ENCODE peak calls at places on chromosomes 4 and X, in nine cellular contexts. One of them, this sample, is unnamed.

GRCh38 chr4:145061325-145061920 is 36.6 kb downstream of the ANAPC10 start:
- DNase-seq in ovary: no peak
- DNase-seq in breast epithelium: no peak
- DNase-seq in esophagus squamous epithelium: no peak
- DNase-seq in heart left ventricle: no peak
- DNase-seq in IMR-90: peak; percentile 67
- DNase-seq in adrenal gland: no peak
- DNase-seq in sigmoid colon: no peak
- DNase-seq in suprapubic skin: no peak
- DNase-seq in this sample: no peak

GRCh38 chr4:124650614-124651013 is 61.9 kb downstream of the ANKRD50 start:
- DNase-seq in ovary: no peak
- DNase-seq in breast epithelium: no peak
- DNase-seq in esophagus squamous epithelium: no peak
- DNase-seq in heart left ventricle: no peak
- DNase-seq in IMR-90: no peak
- DNase-seq in adrenal gland: no peak
- DNase-seq in sigmoid colon: no peak
- DNase-seq in suprapubic skin: no peak
- DNase-seq in this sample: no peak

GRCh38 chrX:106246511-106246910 is 78.4 kb downstream of the PWWP3B start:
- DNase-seq in ovary: no peak
- DNase-seq in breast epithelium: no peak
- DNase-seq in esophagus squamous epithelium: no peak
- DNase-seq in heart left ventricle: no peak
- DNase-seq in IMR-90: no peak
- DNase-seq in adrenal gland: no peak
- DNase-seq in sigmoid colon: no peak
- DNase-seq in suprapubic skin: no peak
- DNase-seq in this sample: no peak

GRCh38 chrX:154444001-154444754 is at the start of gene FAM50A:
- DNase-seq in ovary: peak; percentile 85
- DNase-seq in breast epithelium: peak; percentile 67
- DNase-seq in esophagus squamous epithelium: no peak
- DNase-seq in heart left ventricle: peak; percentile 89
- DNase-seq in IMR-90: peak; percentile 42
- DNase-seq in adrenal gland: peak; percentile 68
- DNase-seq in sigmoid colon: peak; percentile 91
- DNase-seq in suprapubic skin: no peak
- DNase-seq in this sample: peak; percentile 82

GRCh38 chrX:110267874-110268273 is 50.0 kb downstream of the AMMECR1 start:
- DNase-seq in ovary: no peak
- DNase-seq in breast epithelium: no peak
- DNase-seq in esophagus squamous epithelium: no peak
- DNase-seq in heart left ventricle: no peak
- DNase-seq in IMR-90: no peak
- DNase-seq in adrenal gland: no peak
- DNase-seq in sigmoid colon: no peak
- DNase-seq in suprapubic skin: no peak
- DNase-seq in this sample: no peak

GRCh38 chrX:17559728-17560379 is 177.4 kb upstream of the SCML1 start:
- DNase-seq in ovary: no peak
- DNase-seq in breast epithelium: no peak
- DNase-seq in esophagus squamous epithelium: no peak
- DNase-seq in heart left ventricle: no peak
- DNase-seq in IMR-90: peak; percentile 92
- DNase-seq in adrenal gland: peak; percentile 63
- DNase-seq in sigmoid colon: no peak
- DNase-seq in suprapubic skin: no peak
- DNase-seq in this sample: no peak

GRCh38 chrX:51155566-51155965 is 177.1 kb upstream of the NUDT10 start:
- DNase-seq in ovary: no peak
- DNase-seq in breast epithelium: no peak
- DNase-seq in esophagus squamous epithelium: no peak
- DNase-seq in heart left ventricle: no peak
- DNase-seq in IMR-90: no peak
- DNase-seq in adrenal gland: no peak
- DNase-seq in sigmoid colon: no peak
- DNase-seq in suprapubic skin: no peak
- DNase-seq in this sample: no peak

GRCh38 chr4:22502895-22503814 is 12.7 kb downstream of the ADGRA3 start:
- DNase-seq in ovary: no peak
- DNase-seq in breast epithelium: no peak
- DNase-seq in esophagus squamous epithelium: no peak
- DNase-seq in heart left ventricle: no peak
- DNase-seq in IMR-90: peak; percentile 40
- DNase-seq in adrenal gland: no peak
- DNase-seq in sigmoid colon: no peak
- DNase-seq in suprapubic skin: no peak
- DNase-seq in this sample: no peak

GRCh38 chrX:140439455-140439854 is 65.4 kb downstream of the SOX3 start:
- DNase-seq in ovary: no peak
- DNase-seq in breast epithelium: no peak
- DNase-seq in esophagus squamous epithelium: no peak
- DNase-seq in heart left ventricle: no peak
- DNase-seq in IMR-90: no peak
- DNase-seq in adrenal gland: no peak
- DNase-seq in sigmoid colon: no peak
- DNase-seq in suprapubic skin: no peak
- DNase-seq in this sample: peak; percentile 22

GRCh38 chrX:116232833-116233232 is 62.3 kb downstream of the AGTR2 start:
- DNase-seq in ovary: no peak
- DNase-seq in breast epithelium: no peak
- DNase-seq in esophagus squamous epithelium: no peak
- DNase-seq in heart left ventricle: no peak
- DNase-seq in IMR-90: peak; percentile 4
- DNase-seq in adrenal gland: no peak
- DNase-seq in sigmoid colon: no peak
- DNase-seq in suprapubic skin: no peak
- DNase-seq in this sample: no peak

GRCh38 chr4:40916880-40917279 is 167.1 kb downstream of the NSUN7 start:
- DNase-seq in ovary: no peak
- DNase-seq in breast epithelium: no peak
- DNase-seq in esophagus squamous epithelium: no peak
- DNase-seq in heart left ventricle: peak; percentile 47
- DNase-seq in IMR-90: no peak
- DNase-seq in adrenal gland: peak; percentile 36
- DNase-seq in sigmoid colon: no peak
- DNase-seq in suprapubic skin: no peak
- DNase-seq in this sample: no peak

GRCh38 chr4:73152893-73153292 is 83.4 kb upstream of the COX18 start:
- DNase-seq in ovary: no peak
- DNase-seq in breast epithelium: no peak
- DNase-seq in esophagus squamous epithelium: no peak
- DNase-seq in heart left ventricle: no peak
- DNase-seq in IMR-90: no peak
- DNase-seq in adrenal gland: no peak
- DNase-seq in sigmoid colon: no peak
- DNase-seq in suprapubic skin: no peak
- DNase-seq in this sample: no peak

GRCh38 chrX:155329293-155329692 is 5.1 kb downstream of the CLIC2 start:
- DNase-seq in ovary: no peak
- DNase-seq in breast epithelium: no peak
- DNase-seq in esophagus squamous epithelium: no peak
- DNase-seq in heart left ventricle: no peak
- DNase-seq in IMR-90: no peak
- DNase-seq in adrenal gland: no peak
- DNase-seq in sigmoid colon: no peak
- DNase-seq in suprapubic skin: no peak
- DNase-seq in this sample: no peak

GRCh38 chrX:21738145-21738949 is 19.6 kb downstream of the SMPX start:
- DNase-seq in ovary: no peak
- DNase-seq in breast epithelium: no peak
- DNase-seq in esophagus squamous epithelium: no peak
- DNase-seq in heart left ventricle: no peak
- DNase-seq in IMR-90: no peak
- DNase-seq in adrenal gland: no peak
- DNase-seq in sigmoid colon: no peak
- DNase-seq in suprapubic skin: no peak
- DNase-seq in this sample: no peak

DNA sequence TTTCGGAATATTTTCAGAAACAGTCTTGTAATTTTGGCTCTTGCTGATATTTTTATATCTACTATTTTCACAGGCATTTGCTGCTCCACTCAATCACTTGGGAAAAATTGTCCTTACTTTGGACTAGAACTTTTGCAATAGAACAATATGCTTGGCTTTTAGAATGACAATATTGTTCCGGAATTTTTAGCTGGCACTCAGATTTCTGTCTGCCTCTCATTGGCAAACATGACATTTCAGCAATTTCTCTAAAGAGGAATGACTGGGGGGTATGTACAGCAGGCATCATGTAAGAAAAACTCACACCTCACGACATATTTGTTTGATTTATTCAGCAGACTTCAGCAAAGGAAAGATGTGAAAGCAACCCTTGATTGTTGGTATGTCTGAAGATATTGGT is 243.6 kb upstream of the GPRIN3 start:
- DNase-seq in ovary: no peak
- DNase-seq in breast epithelium: no peak
- DNase-seq in esophagus squamous epithelium: no peak
- DNase-seq in heart left ventricle: no peak
- DNase-seq in IMR-90: no peak
- DNase-seq in adrenal gland: no peak
- DNase-seq in sigmoid colon: no peak
- DNase-seq in suprapubic skin: no peak
- DNase-seq in this sample: no peak
- H3K4me3 ChIP-seq in ovary: no peak overlapping the region
- H3K4me3 ChIP-seq in breast epithelium: no peak overlapping the region
- H3K4me3 ChIP-seq in esophagus squamous epithelium: no peak overlapping the region
- H3K4me3 ChIP-seq in heart left ventricle: no peak overlapping the region
- H3K4me3 ChIP-seq in IMR-90: no peak overlapping the region
- H3K4me3 ChIP-seq in adrenal gland: no peak overlapping the region
- H3K4me3 ChIP-seq in sigmoid colon: no peak overlapping the region
- H3K4me3 ChIP-seq in suprapubic skin: no peak overlapping the region
- H3K4me3 ChIP-seq in this sample: no peak overlapping the region

GRCh38 chrX:49041683-49042529 is 1.3 kb downstream of the TFE3 start:
- DNase-seq in ovary: no peak
- DNase-seq in breast epithelium: no peak
- DNase-seq in esophagus squamous epithelium: no peak
- DNase-seq in heart left ventricle: no peak
- DNase-seq in IMR-90: peak; percentile 73
- DNase-seq in adrenal gland: no peak
- DNase-seq in sigmoid colon: no peak
- DNase-seq in suprapubic skin: no peak
- DNase-seq in this sample: no peak
- TF ChIP-seq POLR2A in ovary: no peak
- TF ChIP-seq POLR2A in breast epithelium: no peak
- TF ChIP-seq POLR2A in esophagus squamous epithelium: no peak
- TF ChIP-seq POLR2A in heart left ventricle: no peak
- TF ChIP-seq POLR2A in IMR-90: peak; percentile 34
- TF ChIP-seq POLR2A in adrenal gland: no peak
- TF ChIP-seq POLR2A in sigmoid colon: no peak
- TF ChIP-seq POLR2A in suprapubic skin: no peak
- TF ChIP-seq POLR2A in this sample: no peak

GRCh38 chr4:1170805-1171305 is 1.5 kb downstream of the SPON2 start:
- DNase-seq in ovary: peak; percentile 54
- DNase-seq in breast epithelium: no peak
- DNase-seq in esophagus squamous epithelium: no peak
- DNase-seq in heart left ventricle: no peak
- DNase-seq in IMR-90: no peak
- DNase-seq in adrenal gland: no peak
- DNase-seq in sigmoid colon: peak; percentile 68
- DNase-seq in suprapubic skin: peak; percentile 71
- DNase-seq in this sample: peak; percentile 50

GRCh38 chr4:1172971-1173757 is 781 bp upstream of the SPON2 start:
- DNase-seq in ovary: peak; percentile 67
- DNase-seq in breast epithelium: peak; percentile 50
- DNase-seq in esophagus squamous epithelium: no peak
- DNase-seq in heart left ventricle: no peak
- DNase-seq in IMR-90: peak; percentile 78
- DNase-seq in adrenal gland: no peak
- DNase-seq in sigmoid colon: peak; percentile 90
- DNase-seq in suprapubic skin: peak; percentile 74
- DNase-seq in this sample: no peak

GRCh38 chr4:1170156-1170804 is 2.1 kb downstream of the SPON2 start:
- DNase-seq in ovary: no peak
- DNase-seq in breast epithelium: no peak
- DNase-seq in esophagus squamous epithelium: no peak
- DNase-seq in heart left ventricle: no peak
- DNase-seq in IMR-90: no peak
- DNase-seq in adrenal gland: no peak
- DNase-seq in sigmoid colon: peak; percentile 63
- DNase-seq in suprapubic skin: peak; percentile 69
- DNase-seq in this sample: no peak

GRCh38 chr4:1171306-1172227 is 816 bp downstream of the SPON2 start:
- DNase-seq in ovary: peak; percentile 72
- DNase-seq in breast epithelium: no peak
- DNase-seq in esophagus squamous epithelium: no peak
- DNase-seq in heart left ventricle: no peak
- DNase-seq in IMR-90: no peak
- DNase-seq in adrenal gland: no peak
- DNase-seq in sigmoid colon: peak; percentile 71
- DNase-seq in suprapubic skin: peak; percentile 70
- DNase-seq in this sample: peak; percentile 56

DNA sequence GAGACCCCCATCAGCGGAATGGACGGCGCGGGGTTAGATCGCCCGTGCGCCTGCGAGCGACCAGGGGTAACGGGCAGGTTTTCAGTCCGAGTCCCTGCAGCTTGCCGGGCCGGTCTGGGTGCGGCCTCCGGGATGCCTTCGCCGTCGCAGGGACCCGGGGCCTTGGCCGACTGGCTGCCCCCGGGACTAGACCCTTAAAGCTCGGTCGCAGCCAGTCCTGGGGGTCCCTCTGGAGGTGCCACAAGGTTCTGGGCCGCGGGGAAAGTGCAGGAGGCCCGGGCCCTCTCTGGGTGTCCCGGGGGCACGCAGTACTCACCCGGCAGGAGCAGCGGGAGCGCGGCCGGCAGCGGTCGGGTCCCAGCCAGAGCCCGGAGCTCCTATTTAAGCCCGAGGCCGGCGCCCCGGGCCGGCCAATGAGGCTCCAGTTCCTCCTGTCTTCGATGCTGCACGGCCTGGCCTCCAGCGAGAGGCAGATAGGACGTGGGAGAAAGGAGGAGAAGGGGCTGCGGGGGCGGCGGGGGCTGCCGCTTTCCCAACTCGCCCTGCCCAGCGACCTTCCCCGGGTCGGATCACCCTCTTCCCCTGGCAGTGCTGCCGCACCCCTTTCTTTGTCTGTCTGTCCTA is at the start of gene SPON2:
- DNase-seq in ovary: peak; percentile 81
- DNase-seq in breast epithelium: peak; percentile 50
- DNase-seq in esophagus squamous epithelium: no peak
- DNase-seq in heart left ventricle: peak; percentile 70
- DNase-seq in IMR-90: peak; percentile 27
- DNase-seq in adrenal gland: no peak
- DNase-seq in sigmoid colon: peak; percentile 79
- DNase-seq in suprapubic skin: peak; percentile 70
- DNase-seq in this sample: peak; percentile 74
- H3K27me3 ChIP-seq in ovary: no peaks in the 10 kb centered on the region
- H3K27me3 ChIP-seq in breast epithelium: peaks cover 8% of the 10 kb centered on the region
- H3K27me3 ChIP-seq in esophagus squamous epithelium: no peaks in the 10 kb centered on the region
- H3K27me3 ChIP-seq in heart left ventricle: peaks cover 26% of the 10 kb centered on the region
- H3K27me3 ChIP-seq in IMR-90: no peaks in the 10 kb centered on the region
- H3K27me3 ChIP-seq in adrenal gland: peaks cover 22% of the 10 kb centered on the region
- H3K27me3 ChIP-seq in sigmoid colon: peaks cover 28% of the 10 kb centered on the region
- H3K27me3 ChIP-seq in suprapubic skin: peaks cover 31% of the 10 kb centered on the region
- H3K27me3 ChIP-seq in this sample: no peaks in the 10 kb centered on the region

DNA sequence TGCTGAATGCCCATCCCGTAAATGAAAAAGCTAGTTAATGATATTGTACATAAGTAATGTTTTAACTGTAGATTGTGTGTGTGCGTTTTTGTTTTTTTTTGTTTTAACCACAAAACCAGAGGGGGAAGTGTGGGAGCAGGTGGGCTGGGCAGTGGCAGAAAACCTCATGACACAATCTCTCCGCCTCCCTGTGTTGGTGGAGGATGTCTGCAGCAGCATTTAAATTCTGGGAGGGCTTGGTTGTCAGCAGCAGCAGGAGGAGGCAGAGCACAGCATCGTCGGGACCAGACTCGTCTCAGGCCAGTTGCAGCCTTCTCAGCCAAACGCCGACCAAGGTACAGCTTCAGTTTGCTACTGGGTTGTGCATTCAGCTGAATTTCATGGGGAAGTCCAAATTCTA is at the start of gene SPP1:
- DNase-seq in ovary: no peak
- DNase-seq in breast epithelium: no peak
- DNase-seq in esophagus squamous epithelium: no peak
- DNase-seq in heart left ventricle: no peak
- DNase-seq in IMR-90: peak; percentile 13
- DNase-seq in adrenal gland: no peak
- DNase-seq in sigmoid colon: no peak
- DNase-seq in suprapubic skin: no peak
- DNase-seq in this sample: no peak
- H3K4me3 ChIP-seq in ovary: no peak within 1 kb of the TSS
- H3K4me3 ChIP-seq in breast epithelium: no peak within 1 kb of the TSS
- H3K4me3 ChIP-seq in esophagus squamous epithelium: no peak within 1 kb of the TSS
- H3K4me3 ChIP-seq in heart left ventricle: peak within 1 kb of the TSS; percentile 10
- H3K4me3 ChIP-seq in IMR-90: no peak within 1 kb of the TSS
- H3K4me3 ChIP-seq in adrenal gland: no peak within 1 kb of the TSS
- H3K4me3 ChIP-seq in sigmoid colon: no peak within 1 kb of the TSS
- H3K4me3 ChIP-seq in suprapubic skin: no peak within 1 kb of the TSS
- H3K4me3 ChIP-seq in this sample: no peak within 1 kb of the TSS

This sample was measured in right lobe of liver.